ENCODE peak calls at places on chromosomes 6 and 20, in four cellular contexts. O is A673, W is left ventricle myocardium inferior, M is endothelial cell of umbilical vein. D is an unnamed sample.

GRCh38 chr20:59043698-59044097 is 1.1 kb upstream of the PRELID3B start:
- DNase-seq in O (no peak), W (no peak), M (no peak), D (no peak)

GRCh38 chr6:40477246-40478126 is 109.7 kb downstream of the LRFN2 start:
- DNase-seq in O (peak), W (no peak), M (no peak), D (no peak)

GRCh38 chr6:104411302-104411701 is 448.4 kb downstream of the HACE1 start:
- DNase-seq in O (no peak), W (no peak), M (no peak), D (no peak)

GRCh38 chr6:168865-169455 is 123.3 kb upstream of the DUSP22 start:
- DNase-seq in O (peak), W (no peak), M (peak), D (no peak)

GRCh38 chr6:169415179-169415578 is 161.5 kb upstream of the THBS2 start:
- DNase-seq in O (no peak), W (no peak), M (no peak), D (no peak)

GRCh38 chr6:137119196-137120104 is 54.0 kb downstream of the IL22RA2 start:
- DNase-seq in O (no peak), W (no peak), M (no peak), D (no peak)

GRCh38 chr6:158566207-158566818 is 6.4 kb downstream of the TMEM181 start:
- DNase-seq in O (no peak), W (no peak), M (no peak), D (no peak)

GRCh38 chr20:48770700-48771099 is 57.1 kb downstream of the PREX1 start:
- DNase-seq in O (no peak), W (no peak), M (no peak), D (no peak)

GRCh38 chr6:144006731-144007454 is 1.2 kb downstream of the PLAGL1 start:
- DNase-seq in O (no peak), W (no peak), M (peak), D (peak)

GRCh38 chr6:125558907-125559306 is 190.5 kb upstream of the HEY2 start:
- DNase-seq in O (no peak), W (no peak), M (no peak), D (no peak)

GRCh38 chr6:113672691-113673149 is 184.4 kb upstream of the MARCKS start:
- DNase-seq in O (no peak), W (peak), M (peak), D (peak)

GRCh38 chr20:53706511-53707031 is 112.9 kb upstream of the ZNF217 start:
- DNase-seq in O (no peak), W (no peak), M (no peak), D (no peak)

GRCh38 chr20:11716239-11716944 is 201.3 kb upstream of the BTBD3 start:
- DNase-seq in O (peak), W (no peak), M (peak), D (no peak)

GRCh38 chr6:69868252-69868804 is 2.0 kb downstream of the COL19A1 start:
- DNase-seq in O (no peak), W (no peak), M (no peak), D (no peak)

GRCh38 chr6:120805267-120805666 is 529.0 kb downstream of the TBC1D32 start:
- DNase-seq in O (no peak), W (no peak), M (no peak), D (no peak)

GRCh38 chr6:143271024-143271423 is 179.5 kb downstream of the ADAT2 start:
- DNase-seq in O (peak), W (no peak), M (no peak), D (peak)

GRCh38 chr20:4937422-4938319 is 63.6 kb downstream of the SLC23A2 start:
- DNase-seq in O (no peak), W (no peak), M (peak), D (no peak)

GRCh38 chr6:76166297-76166696 is 93.8 kb upstream of the IMPG1 start:
- DNase-seq in O (no peak), W (no peak), M (no peak), D (no peak)

GRCh38 chr20:51725584-51726176 is 42.5 kb downstream of the ATP9A start:
- DNase-seq in O (no peak), W (no peak), M (no peak), D (no peak)

GRCh38 chr6:14478396-14479225 is 361.0 kb downstream of the CD83 start:
- DNase-seq in O (no peak), W (no peak), M (no peak), D (no peak)

GRCh38 chr20:7497985-7498384 is 442.3 kb downstream of the HAO1 start:
- DNase-seq in O (no peak), W (no peak), M (peak), D (no peak)

GRCh38 chr6:83960704-83961103 is 72.9 kb upstream of the MRAP2 start:
- DNase-seq in O (no peak), W (no peak), M (no peak), D (no peak)

GRCh38 chr6:98834060-98835031 is at the start of gene POU3F2:
- DNase-seq in O (peak), W (peak), M (peak), D (peak)

GRCh38 chr6:85354761-85355618 is 94.9 kb upstream of the NT5E start:
- DNase-seq in O (peak), W (peak), M (peak), D (peak)

GRCh38 chr20:45056473-45057148 is 44.3 kb downstream of the KCNS1 start:
- DNase-seq in O (no peak), W (no peak), M (no peak), D (no peak)

DNA sequence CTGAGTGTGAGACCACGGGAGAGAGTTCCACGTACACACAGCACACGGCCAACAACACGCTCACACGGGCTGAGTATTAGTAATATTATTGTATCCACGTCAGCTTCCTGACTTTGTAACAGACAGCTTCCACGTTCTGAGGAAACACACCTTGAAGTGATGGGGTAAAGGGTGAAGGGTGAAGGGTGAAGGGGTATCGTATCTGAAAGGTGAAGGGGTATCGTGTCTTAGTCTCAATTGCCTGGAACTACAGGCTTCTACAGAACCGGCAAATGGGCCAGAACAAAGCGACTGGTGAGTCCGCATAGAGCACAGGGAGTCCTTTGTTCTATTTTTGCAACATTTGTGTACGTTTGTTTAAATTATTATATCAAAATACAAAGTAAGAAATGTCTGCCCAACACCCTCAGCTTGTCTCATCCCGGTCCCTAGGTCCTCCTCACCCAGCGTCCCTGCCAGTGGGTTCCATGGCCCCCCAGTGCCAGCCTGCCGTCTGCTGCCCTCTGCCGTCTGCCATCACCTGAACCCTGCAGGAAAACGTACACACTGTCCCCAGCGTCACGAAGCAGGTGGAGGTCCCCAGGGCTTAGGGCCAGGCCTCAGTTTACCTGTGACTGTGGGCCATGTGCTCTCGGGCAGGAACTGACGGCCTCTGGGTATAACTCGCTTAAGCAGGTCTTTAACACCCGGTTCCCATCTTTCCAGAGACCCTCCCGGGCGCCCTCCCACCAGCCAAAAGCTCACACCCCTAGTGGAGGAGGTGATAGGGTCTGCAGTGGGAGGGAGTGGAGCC is 4.4 kb upstream of the HELZ2 start:
- DNase-seq in O (no peak), W (no peak), M (no peak), D (no peak)
- TF ChIP-seq CTCF in O (no peak), W (peak), M (no peak), D (no peak)

GRCh38 chr20:20009784-20010253 is 7.3 kb upstream of the NAA20 start:
- DNase-seq in O (no peak), W (no peak), M (no peak), D (no peak)

GRCh38 chr20:20012517-20012916 is 4.6 kb upstream of the NAA20 start:
- DNase-seq in O (no peak), W (no peak), M (no peak), D (no peak)

GRCh38 chr20:20005381-20005780 is 11.8 kb upstream of the NAA20 start:
- DNase-seq in O (no peak), W (no peak), M (no peak), D (no peak)

GRCh38 chr20:20014659-20015058 is 2.5 kb upstream of the NAA20 start:
- DNase-seq in O (peak), W (no peak), M (peak), D (no peak)

DNA sequence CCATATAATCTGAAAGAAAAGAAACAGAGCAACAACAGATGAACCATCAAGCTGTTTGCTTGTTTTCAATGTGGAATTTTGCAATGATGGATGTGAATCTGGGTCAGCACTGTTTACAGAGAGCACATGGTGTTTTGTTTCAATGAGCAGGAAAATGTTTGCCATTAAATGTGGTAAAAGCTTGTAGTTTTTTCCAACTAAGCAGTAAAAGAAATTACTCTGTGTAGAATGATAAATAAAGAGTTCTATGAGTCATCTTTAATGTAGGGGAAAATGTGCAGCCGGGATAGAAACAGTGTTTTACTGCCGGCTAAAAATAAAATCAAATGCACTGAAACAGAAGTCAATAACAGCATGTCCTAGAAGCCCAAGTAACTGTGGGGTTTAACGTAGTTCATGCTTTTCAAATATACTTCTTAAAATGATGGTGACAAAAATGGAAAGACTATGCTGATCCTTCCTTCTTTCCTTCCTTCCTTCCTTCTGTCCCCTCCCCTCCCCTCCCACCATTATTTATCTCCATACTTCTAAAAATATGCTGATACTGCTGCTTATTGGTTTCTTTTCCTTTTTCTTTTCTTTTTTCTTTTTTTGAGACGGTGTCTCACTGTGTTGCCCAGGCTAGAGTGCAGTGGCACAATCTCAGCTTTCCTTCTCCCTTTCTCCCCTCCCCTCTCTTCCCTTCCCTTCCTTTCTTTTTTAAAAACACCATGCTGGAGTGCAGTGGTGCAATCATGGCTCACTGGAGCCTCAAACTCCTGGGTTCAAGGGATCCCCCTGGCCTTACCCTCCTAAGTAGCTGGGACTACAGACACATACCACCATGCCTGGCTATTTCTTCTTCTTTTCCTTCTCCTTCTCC is 6.3 kb upstream of the NAA20 start:
- DNase-seq in O (peak), W (no peak), M (peak), D (no peak)
- H3K27ac ChIP-seq in O (no peak), W (peak), M (no peak), D (no peak)

DNA sequence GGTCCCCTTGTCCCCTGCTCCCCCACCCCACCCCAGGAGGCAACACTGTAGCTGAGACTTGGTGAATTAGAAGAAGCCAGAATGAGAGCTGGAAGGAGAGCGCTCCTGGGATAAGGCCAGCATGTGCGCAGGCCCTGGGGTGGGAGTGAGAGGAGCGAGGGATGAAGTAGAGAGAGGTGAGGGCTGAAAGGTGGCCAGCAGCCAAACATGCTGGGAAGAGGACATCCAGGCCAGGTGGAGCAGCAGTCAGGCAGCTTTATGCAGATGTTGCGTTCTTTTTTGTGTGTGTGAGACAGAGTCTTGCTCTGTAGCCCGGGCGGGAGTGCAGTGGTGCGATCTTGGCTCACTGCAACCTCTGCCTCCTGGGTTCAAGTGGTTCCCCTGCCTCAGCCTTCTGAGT is 2.2 kb upstream of the BPIFB1 start:
- DNase-seq in O (no peak), W (no peak), M (no peak), D (no peak)
- TF ChIP-seq CTCF in O (no peak), W (no peak), M (no peak), D (no peak)

DNA sequence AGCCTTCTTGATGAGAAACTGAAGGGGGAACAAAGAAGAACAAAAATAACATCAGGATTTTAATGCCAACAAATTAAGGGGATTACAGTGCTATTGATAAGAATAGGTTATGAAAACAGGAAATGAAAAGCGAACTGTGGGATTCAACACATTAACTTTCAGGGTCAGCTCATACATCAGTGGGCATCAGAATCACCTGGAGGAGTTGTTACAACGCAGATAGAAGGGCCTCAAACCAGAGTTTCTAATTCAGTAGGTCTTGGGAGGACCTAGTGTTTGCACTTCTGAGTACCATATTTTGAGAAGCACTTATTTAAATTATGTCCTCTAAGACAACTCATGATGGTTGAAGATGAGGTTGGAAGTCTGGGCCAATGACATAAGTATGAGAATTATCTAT is 5.6 kb upstream of the TMEM244 start:
- DNase-seq in O (no peak), W (no peak), M (no peak), D (no peak)
- H3K27ac ChIP-seq in O (no peak), W (no peak), M (no peak), D (no peak)

GRCh38 chr20:10034717-10035571 is at the start of gene ANKEF1:
- DNase-seq in O (peak), W (peak), M (peak), D (peak)
- TF ChIP-seq CTCF in O (no peak), W (peak), M (no peak), D (no peak)

DNA sequence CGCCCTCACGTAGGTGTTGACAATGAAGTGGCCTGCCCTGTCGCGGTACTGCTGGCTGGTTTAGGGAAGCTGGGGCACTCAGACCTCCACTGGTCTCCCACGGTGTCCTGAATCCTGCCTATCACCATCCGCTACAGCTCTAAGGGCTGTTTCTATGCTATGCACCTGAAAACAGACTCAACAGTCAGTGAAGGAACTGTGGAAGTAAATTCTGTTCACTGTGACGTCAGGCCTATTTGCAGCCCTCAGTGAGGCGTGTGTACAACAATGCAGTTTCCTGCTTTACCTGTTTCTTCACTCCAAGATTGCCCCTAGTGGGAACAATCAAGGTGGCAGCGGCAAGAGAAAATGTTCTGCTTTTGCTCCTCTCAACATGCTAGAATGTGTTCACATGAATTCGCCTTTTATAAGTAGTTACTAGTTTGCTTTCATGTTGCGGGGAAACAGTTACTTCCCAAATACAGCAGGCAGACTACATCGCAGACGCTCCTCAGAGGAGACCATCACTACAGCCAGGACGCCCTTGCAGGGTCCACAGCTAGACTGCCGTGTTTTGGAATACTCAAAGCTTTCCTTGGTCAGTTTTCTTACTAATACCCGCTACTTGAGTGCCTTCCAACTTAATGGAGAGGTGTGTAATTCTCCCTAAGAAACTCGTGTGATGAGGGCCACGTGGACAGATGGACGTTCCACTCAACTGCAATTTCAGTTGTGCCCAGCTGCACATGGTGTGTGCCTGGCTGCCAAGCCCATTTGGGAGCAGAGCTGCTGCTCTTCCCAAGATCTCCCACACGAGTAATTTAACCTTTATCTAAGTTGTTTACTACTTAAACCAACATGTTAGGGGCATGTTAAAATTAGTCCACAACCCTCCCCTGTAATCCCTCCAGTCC is 25.4 kb downstream of the DIDO1 start:
- DNase-seq in O (no peak), W (no peak), M (peak), D (no peak)
- H3K27ac ChIP-seq in O (no peak), W (no peak), M (no peak), D (no peak)

GRCh38 chr6:37560737-37561103 is 61.0 kb upstream of the CCDC167 start:
- DNase-seq in O (no peak), W (no peak), M (no peak), D (no peak)
- TF ChIP-seq CTCF in O (no peak), W (no peak), M (no peak), D (no peak)

GRCh38 chr20:47734870-47735269 is 50.4 kb downstream of the SULF2 start:
- DNase-seq in O (no peak), W (no peak), M (no peak), D (no peak)

GRCh38 chr20:47736570-47737152 is 48.6 kb downstream of the SULF2 start:
- DNase-seq in O (no peak), W (no peak), M (no peak), D (no peak)

GRCh38 chr20:47733892-47734291 is 51.4 kb downstream of the SULF2 start:
- DNase-seq in O (no peak), W (no peak), M (no peak), D (no peak)

GRCh38 chr20:47737923-47738322 is 47.4 kb downstream of the SULF2 start:
- DNase-seq in O (no peak), W (no peak), M (no peak), D (no peak)

DNA sequence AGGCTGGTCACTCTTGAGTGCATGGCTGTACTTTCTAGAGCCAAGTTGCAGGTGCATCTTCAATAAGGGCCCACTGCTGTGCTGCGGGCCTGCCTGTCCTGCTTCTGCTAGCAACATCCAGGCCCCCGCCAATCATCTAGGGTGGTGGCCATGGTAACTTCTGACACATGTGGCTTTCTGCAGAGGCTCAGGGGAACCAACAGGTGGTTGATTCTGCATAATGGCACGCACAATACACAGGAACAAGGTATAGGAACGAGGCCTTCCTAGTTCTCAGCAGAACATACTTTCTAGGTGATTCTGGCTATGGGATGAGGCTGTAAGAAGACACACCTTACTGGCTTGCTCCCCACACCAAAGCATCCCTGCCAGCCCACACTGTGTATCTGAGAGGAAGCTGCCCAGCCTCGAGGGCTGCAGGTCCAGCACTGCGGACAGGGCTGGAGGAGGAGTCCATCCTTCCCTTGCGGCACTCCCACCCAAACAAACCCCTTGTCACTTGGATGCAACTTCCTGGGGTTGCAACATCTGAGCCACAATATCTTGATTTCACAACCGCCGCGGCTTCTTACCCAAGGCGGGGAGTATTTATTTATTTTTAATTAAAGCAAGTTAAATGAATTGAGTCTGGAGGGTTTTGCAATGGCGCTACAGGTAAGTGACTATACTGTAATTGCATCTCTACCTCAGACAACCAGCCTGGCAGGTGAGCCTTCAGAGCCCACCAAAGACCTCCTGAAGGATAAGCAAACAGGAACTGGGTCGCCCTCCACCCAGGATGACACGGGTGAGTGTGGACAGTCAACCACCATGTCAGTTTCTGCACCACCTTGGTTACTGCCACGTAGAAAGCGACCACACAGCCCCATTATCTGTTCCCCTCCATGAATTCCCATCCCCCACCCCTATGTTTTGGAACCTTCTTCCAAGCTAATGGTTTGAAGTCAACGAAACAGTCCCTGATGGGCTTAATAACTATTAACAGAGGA is 49.6 kb downstream of the SULF2 start:
- DNase-seq in O (no peak), W (peak), M (no peak), D (peak)
- H3K27ac ChIP-seq in O (no peak), W (no peak), M (no peak), D (no peak)

GRCh38 chr6:29602564-29603361 is 17.8 kb downstream of the OR2H2 start:
- DNase-seq in O (peak), W (no peak), M (no peak), D (no peak)
- TF ChIP-seq CTCF in O (peak), W (no peak), M (peak), D (no peak)

D was measured in adrenal gland.